ENCODE peak calls at places on chromosomes 13 and 19, in seven cellular contexts. One of them, this sample, is unnamed.

GRCh38 chr13:33678906-33679657 is 138.9 kb upstream of the RFC3 start:
- DNase-seq in RWPE2: no peak
- DNase-seq in heart left ventricle: peak
- DNase-seq in Panc1: peak
- DNase-seq in adrenal gland: peak
- DNase-seq in osteocyte: no peak
- DNase-seq in hepatocyte: peak
- DNase-seq in this sample: no peak

GRCh38 chr19:30450101-30450500 is 77.9 kb downstream of the ZNF536 start:
- DNase-seq in osteocyte: no peak
- DNase-seq in adrenal gland: peak
- DNase-seq in heart left ventricle: no peak
- DNase-seq in hepatocyte: peak
- DNase-seq in Panc1: no peak
- DNase-seq in RWPE2: no peak
- DNase-seq in this sample: no peak

GRCh38 chr19:18418034-18418724 is 1.0 kb upstream of the SSBP4 start:
- DNase-seq in adrenal gland: peak
- DNase-seq in RWPE2: peak
- DNase-seq in heart left ventricle: no peak
- DNase-seq in Panc1: no peak
- DNase-seq in hepatocyte: no peak
- DNase-seq in osteocyte: no peak
- DNase-seq in this sample: no peak

GRCh38 chr13:22103628-22104027 is 432.8 kb downstream of the FGF9 start:
- DNase-seq in hepatocyte: no peak
- DNase-seq in osteocyte: no peak
- DNase-seq in Panc1: no peak
- DNase-seq in heart left ventricle: no peak
- DNase-seq in adrenal gland: no peak
- DNase-seq in RWPE2: no peak
- DNase-seq in this sample: no peak

GRCh38 chr13:48138270-48138669 is 43.4 kb upstream of the MED4 start:
- DNase-seq in osteocyte: no peak
- DNase-seq in Panc1: no peak
- DNase-seq in hepatocyte: no peak
- DNase-seq in adrenal gland: no peak
- DNase-seq in RWPE2: no peak
- DNase-seq in heart left ventricle: no peak
- DNase-seq in this sample: no peak

GRCh38 chr13:113094410-113094800 is 11.2 kb upstream of the F7 start:
- DNase-seq in heart left ventricle: peak
- DNase-seq in Panc1: no peak
- DNase-seq in osteocyte: no peak
- DNase-seq in adrenal gland: no peak
- DNase-seq in RWPE2: no peak
- DNase-seq in hepatocyte: no peak
- DNase-seq in this sample: no peak

GRCh38 chr19:49058592-49058991 is 1.0 kb upstream of the CGB7 start:
- DNase-seq in heart left ventricle: no peak
- DNase-seq in adrenal gland: no peak
- DNase-seq in Panc1: no peak
- DNase-seq in RWPE2: no peak
- DNase-seq in hepatocyte: no peak
- DNase-seq in osteocyte: no peak
- DNase-seq in this sample: no peak

GRCh38 chr13:21060827-21061076 is 634 bp downstream of the LATS2 start:
- DNase-seq in hepatocyte: no peak
- DNase-seq in osteocyte: no peak
- DNase-seq in Panc1: no peak
- DNase-seq in heart left ventricle: peak
- DNase-seq in RWPE2: no peak
- DNase-seq in adrenal gland: no peak
- DNase-seq in this sample: no peak

GRCh38 chr13:98664047-98664446 is 87.1 kb upstream of the STK24 start:
- DNase-seq in hepatocyte: no peak
- DNase-seq in osteocyte: no peak
- DNase-seq in heart left ventricle: no peak
- DNase-seq in Panc1: peak
- DNase-seq in adrenal gland: no peak
- DNase-seq in RWPE2: no peak
- DNase-seq in this sample: no peak

GRCh38 chr19:54707932-54708331 is 16.3 kb upstream of the KIR3DL3 start:
- DNase-seq in adrenal gland: no peak
- DNase-seq in osteocyte: peak
- DNase-seq in RWPE2: no peak
- DNase-seq in heart left ventricle: no peak
- DNase-seq in hepatocyte: no peak
- DNase-seq in Panc1: no peak
- DNase-seq in this sample: no peak

GRCh38 chr13:27359203-27359821 is 65.1 kb upstream of the GTF3A start:
- DNase-seq in hepatocyte: peak
- DNase-seq in osteocyte: peak
- DNase-seq in RWPE2: no peak
- DNase-seq in adrenal gland: peak
- DNase-seq in Panc1: no peak
- DNase-seq in heart left ventricle: no peak
- DNase-seq in this sample: no peak

GRCh38 chr13:111429064-111429558 is 108.7 kb downstream of the TEX29 start:
- DNase-seq in osteocyte: peak
- DNase-seq in Panc1: no peak
- DNase-seq in RWPE2: no peak
- DNase-seq in hepatocyte: peak
- DNase-seq in heart left ventricle: no peak
- DNase-seq in adrenal gland: peak
- DNase-seq in this sample: no peak

GRCh38 chr19:3969435-3970312 is 1.2 kb downstream of the DAPK3 start:
- DNase-seq in RWPE2: peak
- DNase-seq in heart left ventricle: no peak
- DNase-seq in osteocyte: no peak
- DNase-seq in adrenal gland: no peak
- DNase-seq in hepatocyte: peak
- DNase-seq in Panc1: no peak
- DNase-seq in this sample: no peak

GRCh38 chr13:23679214-23679613 is 109.0 kb downstream of the TNFRSF19 start:
- DNase-seq in osteocyte: no peak
- DNase-seq in RWPE2: no peak
- DNase-seq in Panc1: no peak
- DNase-seq in heart left ventricle: no peak
- DNase-seq in hepatocyte: no peak
- DNase-seq in adrenal gland: no peak
- DNase-seq in this sample: no peak

GRCh38 chr19:18086590-18087138 is at the start of gene IL12RB1:
- DNase-seq in Panc1: no peak
- DNase-seq in hepatocyte: no peak
- DNase-seq in adrenal gland: peak
- DNase-seq in RWPE2: no peak
- DNase-seq in heart left ventricle: no peak
- DNase-seq in osteocyte: no peak
- DNase-seq in this sample: no peak

GRCh38 chr19:43901395-43902390 is 33.4 kb downstream of the ZNF45 start:
- DNase-seq in Panc1: peak
- DNase-seq in adrenal gland: peak
- DNase-seq in heart left ventricle: peak
- DNase-seq in RWPE2: peak
- DNase-seq in hepatocyte: peak
- DNase-seq in osteocyte: peak
- DNase-seq in this sample: peak

GRCh38 chr13:59360108-59360507 is 803.6 kb downstream of the DIAPH3 start:
- DNase-seq in osteocyte: no peak
- DNase-seq in hepatocyte: no peak
- DNase-seq in RWPE2: no peak
- DNase-seq in heart left ventricle: no peak
- DNase-seq in adrenal gland: no peak
- DNase-seq in Panc1: no peak
- DNase-seq in this sample: no peak

DNA sequence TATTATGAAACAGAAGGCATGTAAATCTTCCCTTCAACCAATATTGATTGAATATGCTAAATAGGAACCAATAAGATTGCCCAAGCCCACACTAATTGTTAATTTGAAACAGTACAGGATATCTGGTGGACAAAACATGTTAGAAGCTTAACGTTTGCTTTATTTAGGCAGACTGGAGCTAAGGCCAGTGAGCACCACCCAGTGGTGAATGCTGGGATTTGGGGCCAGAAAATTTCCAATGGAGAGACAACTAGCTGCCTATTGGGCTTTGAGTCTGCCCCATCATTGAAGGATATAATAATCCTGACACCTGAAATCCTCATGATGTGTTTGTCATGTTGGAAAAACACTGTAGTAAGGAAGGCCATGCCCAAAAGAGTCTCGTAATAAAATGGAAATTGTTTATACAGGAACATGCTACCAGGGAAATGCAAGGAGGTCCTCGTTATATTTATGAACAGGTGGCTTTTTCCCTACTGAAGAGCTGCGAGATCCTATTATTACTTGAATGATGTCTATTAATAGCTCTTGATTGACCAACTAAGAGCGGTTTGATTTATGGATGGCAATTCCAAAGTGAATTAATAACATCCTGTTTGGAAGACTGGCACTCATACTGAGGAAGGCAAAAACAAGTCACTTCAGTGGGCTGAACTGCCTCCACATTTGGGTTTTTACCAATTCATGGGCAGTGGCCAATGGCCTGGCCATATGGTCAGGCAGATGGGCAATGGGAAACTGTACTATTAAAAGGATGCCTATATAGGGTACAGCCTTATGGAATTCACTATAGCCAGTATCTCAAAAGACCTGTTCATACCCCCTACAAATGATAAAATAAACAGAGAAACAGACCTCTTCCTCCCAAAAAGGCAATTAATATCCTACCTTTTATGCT is 8.7 kb downstream of the SIGLECL1 start:
- DNase-seq in adrenal gland: peak
- DNase-seq in RWPE2: no peak
- DNase-seq in osteocyte: no peak
- DNase-seq in heart left ventricle: no peak
- DNase-seq in Panc1: peak
- DNase-seq in hepatocyte: peak
- DNase-seq in this sample: no peak
- TF ChIP-seq CTCF in adrenal gland: peak
- TF ChIP-seq CTCF in RWPE2: peak
- TF ChIP-seq CTCF in osteocyte: peak
- TF ChIP-seq CTCF in heart left ventricle: peak
- TF ChIP-seq CTCF in Panc1: peak
- TF ChIP-seq CTCF in hepatocyte: peak
- TF ChIP-seq CTCF in this sample: peak

DNA sequence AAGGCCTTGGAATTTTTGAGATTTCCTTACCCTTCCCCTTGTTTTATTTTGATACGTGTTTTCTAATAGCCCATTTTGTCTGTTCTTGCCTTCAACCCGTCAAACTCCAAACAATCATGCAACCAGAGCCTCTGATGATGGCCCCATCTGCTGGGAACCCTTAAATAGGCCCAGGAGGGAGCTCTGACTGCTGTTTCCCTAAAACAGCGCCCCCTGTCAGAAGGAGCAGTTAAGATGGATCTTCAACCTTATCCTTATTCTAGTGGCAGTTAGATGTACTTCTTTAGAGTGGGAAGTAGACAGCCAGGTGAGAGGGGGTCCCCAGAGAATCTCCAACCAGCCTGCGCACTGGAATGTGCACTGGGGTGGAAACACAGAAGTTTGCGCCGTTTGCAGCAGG is 1031.0 kb upstream of the PCDH9 start:
- DNase-seq in RWPE2: no peak
- DNase-seq in hepatocyte: no peak
- DNase-seq in osteocyte: no peak
- DNase-seq in adrenal gland: no peak
- DNase-seq in heart left ventricle: no peak
- DNase-seq in Panc1: no peak
- DNase-seq in this sample: no peak
- TF ChIP-seq CTCF in RWPE2: no peak
- TF ChIP-seq CTCF in hepatocyte: no peak
- TF ChIP-seq CTCF in osteocyte: no peak
- TF ChIP-seq CTCF in adrenal gland: no peak
- TF ChIP-seq CTCF in heart left ventricle: no peak
- TF ChIP-seq CTCF in Panc1: no peak
- TF ChIP-seq CTCF in this sample: no peak

GRCh38 chr13:37682496-37682895 is 83.9 kb upstream of the POSTN start:
- DNase-seq in adrenal gland: no peak
- DNase-seq in RWPE2: no peak
- DNase-seq in Panc1: no peak
- DNase-seq in osteocyte: no peak
- DNase-seq in hepatocyte: no peak
- DNase-seq in heart left ventricle: no peak
- DNase-seq in this sample: no peak

GRCh38 chr13:37681295-37682032 is 82.9 kb upstream of the POSTN start:
- DNase-seq in Panc1: no peak
- DNase-seq in RWPE2: no peak
- DNase-seq in adrenal gland: no peak
- DNase-seq in heart left ventricle: no peak
- DNase-seq in osteocyte: no peak
- DNase-seq in hepatocyte: no peak
- DNase-seq in this sample: no peak

GRCh38 chr13:37680137-37680536 is 81.6 kb upstream of the POSTN start:
- DNase-seq in heart left ventricle: no peak
- DNase-seq in hepatocyte: no peak
- DNase-seq in osteocyte: no peak
- DNase-seq in adrenal gland: no peak
- DNase-seq in Panc1: no peak
- DNase-seq in RWPE2: no peak
- DNase-seq in this sample: no peak

GRCh38 chr13:37679043-37679442 is 80.5 kb upstream of the POSTN start:
- DNase-seq in RWPE2: no peak
- DNase-seq in hepatocyte: no peak
- DNase-seq in osteocyte: no peak
- DNase-seq in Panc1: no peak
- DNase-seq in heart left ventricle: no peak
- DNase-seq in adrenal gland: no peak
- DNase-seq in this sample: no peak
- TF ChIP-seq CTCF in RWPE2: peak
- TF ChIP-seq CTCF in hepatocyte: no peak
- TF ChIP-seq CTCF in osteocyte: peak
- TF ChIP-seq CTCF in Panc1: no peak
- TF ChIP-seq CTCF in heart left ventricle: no peak
- TF ChIP-seq CTCF in adrenal gland: no peak
- TF ChIP-seq CTCF in this sample: peak

GRCh38 chr19:39342647-39343305 is 555 bp downstream of the SAMD4B start:
- DNase-seq in Panc1: no peak
- DNase-seq in adrenal gland: peak
- DNase-seq in osteocyte: no peak
- DNase-seq in RWPE2: no peak
- DNase-seq in hepatocyte: peak
- DNase-seq in heart left ventricle: no peak
- DNase-seq in this sample: no peak

GRCh38 chr19:39347332-39348227 is 5.4 kb downstream of the SAMD4B start:
- DNase-seq in osteocyte: no peak
- DNase-seq in heart left ventricle: no peak
- DNase-seq in hepatocyte: no peak
- DNase-seq in RWPE2: no peak
- DNase-seq in Panc1: no peak
- DNase-seq in adrenal gland: no peak
- DNase-seq in this sample: no peak

GRCh38 chr19:39349326-39349725 is 7.1 kb downstream of the SAMD4B start:
- DNase-seq in RWPE2: no peak
- DNase-seq in adrenal gland: no peak
- DNase-seq in heart left ventricle: no peak
- DNase-seq in osteocyte: no peak
- DNase-seq in hepatocyte: no peak
- DNase-seq in Panc1: no peak
- DNase-seq in this sample: no peak

GRCh38 chr19:39341720-39342604 is at the start of gene SAMD4B:
- DNase-seq in heart left ventricle: peak
- DNase-seq in adrenal gland: peak
- DNase-seq in Panc1: peak
- DNase-seq in osteocyte: peak
- DNase-seq in hepatocyte: peak
- DNase-seq in RWPE2: peak
- DNase-seq in this sample: peak

GRCh38 chr19:39345956-39346355 is 3.7 kb downstream of the SAMD4B start:
- DNase-seq in adrenal gland: no peak
- DNase-seq in Panc1: no peak
- DNase-seq in heart left ventricle: no peak
- DNase-seq in RWPE2: no peak
- DNase-seq in osteocyte: no peak
- DNase-seq in hepatocyte: no peak
- DNase-seq in this sample: no peak
- TF ChIP-seq CTCF in adrenal gland: no peak
- TF ChIP-seq CTCF in Panc1: no peak
- TF ChIP-seq CTCF in heart left ventricle: no peak
- TF ChIP-seq CTCF in RWPE2: no peak
- TF ChIP-seq CTCF in osteocyte: no peak
- TF ChIP-seq CTCF in hepatocyte: no peak
- TF ChIP-seq CTCF in this sample: no peak